ENCODE peak calls at places on chromosomes 4 and X, in eight cellular contexts. K, F, D, B, V, O, Z and P are unnamed samples.

GRCh38 chr4:118036336-118036735 is 2.0 kb downstream of the NDST3 start:
- DNase-seq in K (no peak), F (no peak), D (no peak), B (no peak), V (no peak), O (no peak), Z (no peak), P (no peak)

GRCh38 chrX:47200385-47201150 is 6.9 kb downstream of the UBA1 start:
- DNase-seq in K (no peak), F (peak), D (no peak), B (no peak), V (peak), O (peak), Z (no peak), P (no peak)

GRCh38 chrX:68177542-68177941 is 255.8 kb downstream of the OPHN1 start:
- DNase-seq in K (no peak), F (no peak), D (no peak), B (no peak), V (no peak), O (no peak), Z (no peak), P (no peak)

GRCh38 chr4:60683357-60683756 is 516.8 kb upstream of the ADGRL3 start:
- DNase-seq in K (no peak), F (no peak), D (no peak), B (no peak), V (no peak), O (peak), Z (no peak), P (no peak)

GRCh38 chr4:138736362-138736761 is 279.2 kb upstream of the NOCT start:
- DNase-seq in K (no peak), F (no peak), D (no peak), B (no peak), V (no peak), O (no peak), Z (no peak), P (no peak)

GRCh38 chr4:133147922-133148689 is 988 bp upstream of the PCDH10 start:
- DNase-seq in K (peak), F (no peak), D (peak), B (no peak), V (no peak), O (no peak), Z (no peak), P (peak)

GRCh38 chrX:108072746-108073145 is 18.6 kb downstream of the PSMD10 start:
- DNase-seq in K (no peak), F (no peak), D (no peak), B (no peak), V (no peak), O (no peak), Z (no peak), P (no peak)

GRCh38 chr4:6889736-6890324 is 19.8 kb upstream of the TBC1D14 start:
- DNase-seq in K (no peak), F (no peak), D (no peak), B (peak), V (no peak), O (no peak), Z (no peak), P (no peak)

GRCh38 chr4:169902658-169903345 is 123.4 kb downstream of the MFAP3L start:
- DNase-seq in K (no peak), F (no peak), D (no peak), B (no peak), V (no peak), O (no peak), Z (no peak), P (no peak)

GRCh38 chrX:151359931-151360871 is 36.8 kb upstream of the VMA21 start:
- DNase-seq in K (no peak), F (peak), D (peak), B (no peak), V (no peak), O (no peak), Z (peak), P (no peak)

GRCh38 chr4:118755438-118756226 is 70.4 kb downstream of the METTL14 start:
- DNase-seq in K (no peak), F (no peak), D (no peak), B (no peak), V (no peak), O (no peak), Z (no peak), P (no peak)

GRCh38 chr4:120066525-120067333 is at the start of gene MAD2L1:
- DNase-seq in K (peak), F (peak), D (peak), B (peak), V (peak), O (peak), Z (peak), P (peak)

GRCh38 chrX:39705299-39705698 is 392.5 kb downstream of the BCOR start:
- DNase-seq in K (no peak), F (peak), D (no peak), B (peak), V (peak), O (peak), Z (peak), P (no peak)
- TF ChIP-seq CTCF in K (no peak), F (no peak), D (peak), B (no peak), V (peak), O (peak), Z (peak), P (peak)

DNA sequence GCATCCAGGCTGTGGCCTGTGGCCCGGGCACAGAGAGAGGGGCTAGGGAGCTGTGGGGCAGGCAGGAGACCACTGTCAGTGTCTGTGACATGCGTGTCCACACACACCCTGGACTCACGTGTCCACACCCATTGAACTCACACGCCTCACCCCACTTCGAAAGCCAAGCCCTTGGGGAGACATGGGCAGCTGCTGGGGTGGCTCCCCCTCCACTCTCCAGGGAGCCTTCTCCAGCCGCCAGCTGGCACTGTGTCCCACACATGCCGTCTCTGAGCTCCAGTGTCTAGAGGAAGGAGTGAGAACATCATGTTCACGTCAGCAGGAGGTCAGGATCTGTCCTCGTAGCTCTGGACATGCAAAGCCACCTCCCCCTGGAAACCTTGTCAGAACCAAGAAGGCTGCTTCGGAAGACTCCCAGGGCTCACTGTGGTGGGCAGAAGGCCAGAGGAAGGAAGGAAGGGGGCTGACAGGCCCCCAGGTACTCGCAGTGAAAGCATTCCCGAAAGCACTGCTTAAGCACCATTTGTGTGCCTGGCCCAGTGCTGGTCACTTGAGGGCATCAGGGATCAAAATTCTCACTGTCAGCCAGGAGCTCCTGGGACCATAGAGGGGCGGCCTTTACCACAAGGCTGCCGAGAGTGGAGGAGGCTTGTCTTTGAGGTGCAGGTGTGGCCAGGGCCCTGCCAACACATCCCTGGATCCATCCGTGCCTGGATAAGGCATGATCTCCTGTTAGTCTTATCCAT is 61.4 kb downstream of the HTRA3 start:
- DNase-seq in K (peak), F (no peak), D (no peak), B (peak), V (no peak), O (no peak), Z (no peak), P (peak)
- TF ChIP-seq CTCF in K (no peak), F (no peak), D (no peak), B (no peak), V (no peak), O (no peak), Z (no peak), P (no peak)

GRCh38 chrX:149916745-149917392 is 12.5 kb upstream of the HSFX4 start:
- DNase-seq in K (no peak), F (no peak), D (no peak), B (no peak), V (no peak), O (no peak), Z (no peak), P (no peak)
- TF ChIP-seq CTCF in K (no peak), F (no peak), D (no peak), B (no peak), V (no peak), O (no peak), Z (no peak), P (no peak)

GRCh38 chr4:78296261-78296660 is 239.1 kb downstream of the FRAS1 start:
- DNase-seq in K (no peak), F (no peak), D (no peak), B (no peak), V (no peak), O (no peak), Z (no peak), P (no peak)
- TF ChIP-seq CTCF in K (no peak), F (no peak), D (no peak), B (no peak), V (no peak), O (no peak), Z (no peak), P (no peak)

GRCh38 chr4:123093247-123093646 is 170.8 kb upstream of the NUDT6 start:
- DNase-seq in K (no peak), F (no peak), D (no peak), B (no peak), V (no peak), O (no peak), Z (no peak), P (no peak)
- TF ChIP-seq CTCF in K (no peak), F (no peak), D (no peak), B (no peak), V (no peak), O (no peak), Z (no peak), P (no peak)

DNA sequence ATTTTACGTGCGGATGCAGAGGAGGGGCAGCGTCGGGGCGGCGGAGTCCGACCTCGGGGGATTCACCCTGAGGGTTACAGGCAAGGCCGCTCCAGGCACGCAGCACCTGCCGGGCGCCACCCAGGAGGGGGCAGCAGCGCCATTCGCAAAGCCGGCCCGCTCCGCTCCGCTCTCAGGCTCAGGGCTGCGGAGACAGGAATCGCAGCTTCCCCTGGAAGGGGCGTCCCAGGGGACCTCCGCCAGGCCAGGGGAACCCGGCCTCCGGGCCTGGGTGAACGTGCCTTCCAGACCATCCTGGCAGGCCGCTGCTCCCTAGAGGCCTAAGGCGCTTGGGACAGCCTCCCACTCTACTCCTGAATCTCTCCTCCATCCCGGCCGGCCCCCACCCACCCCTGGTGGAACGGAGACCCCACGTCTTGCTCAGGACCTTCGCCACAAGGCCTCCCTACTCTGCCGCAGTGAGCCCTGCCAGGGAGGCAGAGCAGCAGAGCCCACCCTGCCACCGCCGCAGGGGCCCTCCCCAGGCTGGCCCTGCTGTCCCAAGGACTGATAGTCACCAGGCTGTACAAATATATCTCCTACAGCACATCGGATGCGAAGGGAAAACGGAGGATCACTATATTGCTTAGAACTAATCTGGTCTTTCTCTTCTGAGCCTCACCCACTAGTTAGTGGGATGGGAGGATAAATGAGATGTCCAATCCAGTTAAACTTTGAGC is 114.9 kb downstream of the SMIM20 start:
- DNase-seq in K (peak), F (no peak), D (peak), B (peak), V (no peak), O (no peak), Z (peak), P (peak)
- TF ChIP-seq CTCF in K (peak), F (peak), D (peak), B (no peak), V (peak), O (peak), Z (peak), P (peak)

DNA sequence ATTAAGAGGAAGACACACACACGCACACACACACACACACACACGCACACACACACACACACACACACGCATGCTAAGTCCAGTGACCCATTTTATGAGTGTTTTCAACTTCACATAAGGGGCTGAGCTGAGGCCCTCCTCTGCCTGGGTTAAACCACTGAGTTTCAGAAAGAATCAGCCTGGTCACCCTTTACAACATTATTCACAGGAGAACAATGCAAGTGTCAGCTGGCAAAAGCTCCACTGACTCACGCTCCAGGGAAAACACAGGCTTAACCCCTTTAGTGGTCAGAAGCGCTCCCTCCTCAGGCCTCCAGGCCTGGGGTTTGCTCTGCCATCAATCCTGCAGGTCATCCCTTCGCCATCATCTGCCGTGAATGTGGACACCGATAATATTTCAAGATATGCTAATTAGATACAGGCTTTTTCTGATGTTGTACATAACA is 46.9 kb downstream of the ACOX3 start:
- DNase-seq in K (no peak), F (peak), D (no peak), B (no peak), V (peak), O (peak), Z (no peak), P (no peak)
- TF ChIP-seq CTCF in K (no peak), F (no peak), D (no peak), B (no peak), V (peak), O (peak), Z (no peak), P (no peak)

DNA sequence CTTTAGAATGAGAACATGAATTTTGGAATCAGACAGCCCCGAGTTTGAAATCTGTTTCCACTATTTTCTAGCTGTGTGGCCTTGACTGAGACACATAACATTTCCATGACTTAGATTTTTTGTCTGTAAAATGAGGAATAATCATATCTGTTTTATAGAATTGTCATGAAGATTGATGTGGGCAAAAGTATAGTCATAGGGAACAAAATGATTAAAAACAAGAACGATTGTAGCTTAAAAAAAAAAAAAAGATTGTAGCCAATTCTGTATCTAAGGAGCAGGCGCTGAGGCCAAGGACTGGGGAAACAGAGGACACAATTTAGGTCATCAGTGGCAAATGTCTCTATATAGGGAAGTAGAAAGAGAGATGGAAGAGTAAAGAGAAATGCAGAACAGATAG is 201.6 kb upstream of the C1QTNF7 start:
- DNase-seq in K (no peak), F (no peak), D (no peak), B (no peak), V (no peak), O (no peak), Z (no peak), P (no peak)
- TF ChIP-seq CTCF in K (no peak), F (no peak), D (no peak), B (no peak), V (no peak), O (no peak), Z (no peak), P (no peak)

GRCh38 chrX:23952401-23952800 is 44.6 kb downstream of the CXorf58 start:
- DNase-seq in K (no peak), F (no peak), D (no peak), B (no peak), V (no peak), O (no peak), Z (no peak), P (no peak)

GRCh38 chrX:23954396-23954795 is 46.6 kb downstream of the CXorf58 start:
- DNase-seq in K (no peak), F (no peak), D (no peak), B (no peak), V (no peak), O (no peak), Z (no peak), P (no peak)

GRCh38 chrX:23952984-23953907 is 45.4 kb downstream of the CXorf58 start:
- DNase-seq in K (no peak), F (no peak), D (no peak), B (peak), V (no peak), O (no peak), Z (no peak), P (no peak)

GRCh38 chrX:23959781-23960180 is 52.0 kb downstream of the CXorf58 start:
- DNase-seq in K (no peak), F (no peak), D (no peak), B (no peak), V (no peak), O (no peak), Z (no peak), P (no peak)

DNA sequence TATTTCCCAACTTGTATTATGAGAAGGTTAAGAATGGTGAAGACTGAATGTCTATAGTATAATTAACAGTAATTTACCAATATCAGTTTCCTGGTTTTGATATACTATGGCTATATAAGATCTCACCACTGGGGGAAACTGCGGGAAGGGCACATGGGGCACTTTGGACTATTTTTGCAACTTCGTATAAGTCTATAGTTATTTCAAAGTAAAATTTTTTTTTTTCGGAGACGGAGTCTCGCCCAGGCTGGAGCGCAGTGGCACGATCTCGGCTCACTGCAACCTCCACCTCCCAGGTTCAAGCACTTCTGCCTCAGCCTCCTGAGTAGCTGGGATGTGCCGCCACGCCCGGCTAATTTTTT is 46.1 kb downstream of the CXorf58 start:
- DNase-seq in K (no peak), F (no peak), D (no peak), B (peak), V (no peak), O (no peak), Z (no peak), P (no peak)
- TF ChIP-seq CTCF in K (peak), F (no peak), D (no peak), B (no peak), V (no peak), O (no peak), Z (peak), P (no peak)

GRCh38 chr4:174522183-174523002 is at the start of gene HPGD:
- DNase-seq in K (peak), F (peak), D (peak), B (peak), V (no peak), O (no peak), Z (peak), P (peak)
- TF ChIP-seq CTCF in K (no peak), F (no peak), D (no peak), B (no peak), V (no peak), O (no peak), Z (no peak), P (no peak)